ENCODE peak calls at places on chromosomes 16 and 17, in nine cellular contexts. One of them, this sample, is unnamed.

GRCh38 chr16:89645122-89645521 is 12.4 kb downstream of the CHMP1A start:
- DNase-seq in neural progenitor cell: no peak
- DNase-seq in GM23338: no peak
- DNase-seq in HCT116: no peak
- DNase-seq in OCI-LY7: no peak
- DNase-seq in GM23248: no peak
- DNase-seq in PC-3: no peak
- DNase-seq in hepatocyte: no peak
- DNase-seq in SK-N-SH: no peak
- DNase-seq in this sample: no peak

GRCh38 chr16:24635900-24636610 is 93.4 kb upstream of the TNRC6A start:
- DNase-seq in neural progenitor cell: no peak
- DNase-seq in GM23338: no peak
- DNase-seq in HCT116: no peak
- DNase-seq in OCI-LY7: no peak
- DNase-seq in GM23248: peak
- DNase-seq in PC-3: peak
- DNase-seq in hepatocyte: peak
- DNase-seq in SK-N-SH: peak
- DNase-seq in this sample: no peak

GRCh38 chr17:44318077-44318892 is 6.3 kb downstream of the SLC25A39 start:
- DNase-seq in neural progenitor cell: no peak
- DNase-seq in GM23338: no peak
- DNase-seq in HCT116: no peak
- DNase-seq in OCI-LY7: no peak
- DNase-seq in GM23248: no peak
- DNase-seq in PC-3: no peak
- DNase-seq in hepatocyte: no peak
- DNase-seq in SK-N-SH: peak
- DNase-seq in this sample: no peak

GRCh38 chr16:17469011-17469741 is 1.6 kb downstream of the XYLT1 start:
- DNase-seq in neural progenitor cell: peak
- DNase-seq in GM23338: no peak
- DNase-seq in HCT116: no peak
- DNase-seq in OCI-LY7: peak
- DNase-seq in GM23248: peak
- DNase-seq in PC-3: no peak
- DNase-seq in hepatocyte: no peak
- DNase-seq in SK-N-SH: peak
- DNase-seq in this sample: peak

GRCh38 chr17:46020023-46020735 is 21.1 kb downstream of the STH start:
- DNase-seq in neural progenitor cell: no peak
- DNase-seq in GM23338: no peak
- DNase-seq in HCT116: no peak
- DNase-seq in OCI-LY7: no peak
- DNase-seq in GM23248: no peak
- DNase-seq in PC-3: no peak
- DNase-seq in hepatocyte: no peak
- DNase-seq in SK-N-SH: no peak
- DNase-seq in this sample: no peak

GRCh38 chr17:61409301-61410099 is 9.9 kb downstream of the TBX2 start:
- DNase-seq in neural progenitor cell: peak
- DNase-seq in GM23338: peak
- DNase-seq in HCT116: peak
- DNase-seq in OCI-LY7: no peak
- DNase-seq in GM23248: peak
- DNase-seq in PC-3: peak
- DNase-seq in hepatocyte: peak
- DNase-seq in SK-N-SH: peak
- DNase-seq in this sample: peak

GRCh38 chr16:15948532-15949209 is 745 bp upstream of the ABCC1 start:
- DNase-seq in neural progenitor cell: no peak
- DNase-seq in GM23338: no peak
- DNase-seq in HCT116: no peak
- DNase-seq in OCI-LY7: peak
- DNase-seq in GM23248: no peak
- DNase-seq in PC-3: no peak
- DNase-seq in hepatocyte: no peak
- DNase-seq in SK-N-SH: no peak
- DNase-seq in this sample: peak

GRCh38 chr17:41593306-41594095 is 6.8 kb upstream of the KRT14 start:
- DNase-seq in neural progenitor cell: no peak
- DNase-seq in GM23338: no peak
- DNase-seq in HCT116: no peak
- DNase-seq in OCI-LY7: no peak
- DNase-seq in GM23248: no peak
- DNase-seq in PC-3: no peak
- DNase-seq in hepatocyte: no peak
- DNase-seq in SK-N-SH: no peak
- DNase-seq in this sample: no peak

GRCh38 chr16:46688101-46688656 is 799 bp downstream of the VPS35 start:
- DNase-seq in neural progenitor cell: no peak
- DNase-seq in GM23338: no peak
- DNase-seq in HCT116: no peak
- DNase-seq in OCI-LY7: no peak
- DNase-seq in GM23248: no peak
- DNase-seq in PC-3: peak
- DNase-seq in hepatocyte: no peak
- DNase-seq in SK-N-SH: no peak
- DNase-seq in this sample: no peak

GRCh38 chr17:56317351-56318208 is 164.3 kb downstream of the ANKFN1 start:
- DNase-seq in neural progenitor cell: no peak
- DNase-seq in GM23338: no peak
- DNase-seq in HCT116: no peak
- DNase-seq in OCI-LY7: no peak
- DNase-seq in GM23248: no peak
- DNase-seq in PC-3: no peak
- DNase-seq in hepatocyte: no peak
- DNase-seq in SK-N-SH: no peak
- DNase-seq in this sample: no peak

GRCh38 chr17:28553000-28553505 is 629 bp upstream of the UNC119 start:
- DNase-seq in neural progenitor cell: no peak
- DNase-seq in GM23338: no peak
- DNase-seq in HCT116: no peak
- DNase-seq in OCI-LY7: no peak
- DNase-seq in GM23248: no peak
- DNase-seq in PC-3: no peak
- DNase-seq in hepatocyte: no peak
- DNase-seq in SK-N-SH: no peak
- DNase-seq in this sample: no peak

GRCh38 chr16:49811630-49812334 is 44.1 kb downstream of the ZNF423 start:
- DNase-seq in neural progenitor cell: peak
- DNase-seq in GM23338: peak
- DNase-seq in HCT116: no peak
- DNase-seq in OCI-LY7: no peak
- DNase-seq in GM23248: no peak
- DNase-seq in PC-3: no peak
- DNase-seq in hepatocyte: peak
- DNase-seq in SK-N-SH: peak
- DNase-seq in this sample: no peak
- TF ChIP-seq EZH2phosphoT487 in neural progenitor cell: no peak
- TF ChIP-seq EZH2phosphoT487 in GM23338: no peak
- TF ChIP-seq EZH2phosphoT487 in HCT116: no peak
- TF ChIP-seq EZH2phosphoT487 in OCI-LY7: no peak
- TF ChIP-seq EZH2phosphoT487 in GM23248: no peak
- TF ChIP-seq EZH2phosphoT487 in PC-3: no peak
- TF ChIP-seq EZH2phosphoT487 in hepatocyte: no peak
- TF ChIP-seq EZH2phosphoT487 in SK-N-SH: no peak
- TF ChIP-seq EZH2phosphoT487 in this sample: no peak

GRCh38 chr16:10980811-10981210 is 36.4 kb downstream of the CLEC16A start:
- DNase-seq in neural progenitor cell: no peak
- DNase-seq in GM23338: no peak
- DNase-seq in HCT116: no peak
- DNase-seq in OCI-LY7: no peak
- DNase-seq in GM23248: no peak
- DNase-seq in PC-3: no peak
- DNase-seq in hepatocyte: no peak
- DNase-seq in SK-N-SH: no peak
- DNase-seq in this sample: no peak
- TF ChIP-seq EZH2phosphoT487 in neural progenitor cell: no peak
- TF ChIP-seq EZH2phosphoT487 in GM23338: no peak
- TF ChIP-seq EZH2phosphoT487 in HCT116: no peak
- TF ChIP-seq EZH2phosphoT487 in OCI-LY7: no peak
- TF ChIP-seq EZH2phosphoT487 in GM23248: no peak
- TF ChIP-seq EZH2phosphoT487 in PC-3: no peak
- TF ChIP-seq EZH2phosphoT487 in hepatocyte: no peak
- TF ChIP-seq EZH2phosphoT487 in SK-N-SH: no peak
- TF ChIP-seq EZH2phosphoT487 in this sample: no peak

GRCh38 chr16:80996688-80997138 is 10.0 kb downstream of the CMC2 start:
- DNase-seq in neural progenitor cell: no peak
- DNase-seq in GM23338: no peak
- DNase-seq in HCT116: no peak
- DNase-seq in OCI-LY7: no peak
- DNase-seq in GM23248: no peak
- DNase-seq in PC-3: no peak
- DNase-seq in hepatocyte: no peak
- DNase-seq in SK-N-SH: no peak
- DNase-seq in this sample: no peak

GRCh38 chr16:81000873-81001272 is 5.8 kb downstream of the CMC2 start:
- DNase-seq in neural progenitor cell: no peak
- DNase-seq in GM23338: no peak
- DNase-seq in HCT116: no peak
- DNase-seq in OCI-LY7: no peak
- DNase-seq in GM23248: no peak
- DNase-seq in PC-3: no peak
- DNase-seq in hepatocyte: no peak
- DNase-seq in SK-N-SH: no peak
- DNase-seq in this sample: no peak

GRCh38 chr16:80994451-80994850 is 12.2 kb downstream of the CMC2 start:
- DNase-seq in neural progenitor cell: no peak
- DNase-seq in GM23338: no peak
- DNase-seq in HCT116: no peak
- DNase-seq in OCI-LY7: no peak
- DNase-seq in GM23248: peak
- DNase-seq in PC-3: peak
- DNase-seq in hepatocyte: no peak
- DNase-seq in SK-N-SH: no peak
- DNase-seq in this sample: no peak

GRCh38 chr16:80997964-80998620 is 8.6 kb downstream of the CMC2 start:
- DNase-seq in neural progenitor cell: no peak
- DNase-seq in GM23338: no peak
- DNase-seq in HCT116: no peak
- DNase-seq in OCI-LY7: no peak
- DNase-seq in GM23248: no peak
- DNase-seq in PC-3: no peak
- DNase-seq in hepatocyte: no peak
- DNase-seq in SK-N-SH: no peak
- DNase-seq in this sample: no peak

GRCh38 chr16:80997139-80997798 is 9.4 kb downstream of the CMC2 start:
- DNase-seq in neural progenitor cell: no peak
- DNase-seq in GM23338: no peak
- DNase-seq in HCT116: no peak
- DNase-seq in OCI-LY7: peak
- DNase-seq in GM23248: peak
- DNase-seq in PC-3: no peak
- DNase-seq in hepatocyte: peak
- DNase-seq in SK-N-SH: no peak
- DNase-seq in this sample: no peak
- TF ChIP-seq EZH2phosphoT487 in neural progenitor cell: no peak
- TF ChIP-seq EZH2phosphoT487 in GM23338: no peak
- TF ChIP-seq EZH2phosphoT487 in HCT116: no peak
- TF ChIP-seq EZH2phosphoT487 in OCI-LY7: no peak
- TF ChIP-seq EZH2phosphoT487 in GM23248: no peak
- TF ChIP-seq EZH2phosphoT487 in PC-3: no peak
- TF ChIP-seq EZH2phosphoT487 in hepatocyte: no peak
- TF ChIP-seq EZH2phosphoT487 in SK-N-SH: no peak
- TF ChIP-seq EZH2phosphoT487 in this sample: no peak

GRCh38 chr16:57235128-57236092 is 9.6 kb upstream of the ARL2BP start:
- DNase-seq in neural progenitor cell: no peak
- DNase-seq in GM23338: no peak
- DNase-seq in HCT116: no peak
- DNase-seq in OCI-LY7: peak
- DNase-seq in GM23248: peak
- DNase-seq in PC-3: peak
- DNase-seq in hepatocyte: peak
- DNase-seq in SK-N-SH: no peak
- DNase-seq in this sample: no peak

GRCh38 chr16:57234707-57235092 is 10.4 kb upstream of the ARL2BP start:
- DNase-seq in neural progenitor cell: no peak
- DNase-seq in GM23338: no peak
- DNase-seq in HCT116: no peak
- DNase-seq in OCI-LY7: no peak
- DNase-seq in GM23248: no peak
- DNase-seq in PC-3: no peak
- DNase-seq in hepatocyte: no peak
- DNase-seq in SK-N-SH: no peak
- DNase-seq in this sample: no peak

GRCh38 chr16:57229079-57229478 is 16.0 kb upstream of the ARL2BP start:
- DNase-seq in neural progenitor cell: no peak
- DNase-seq in GM23338: no peak
- DNase-seq in HCT116: no peak
- DNase-seq in OCI-LY7: no peak
- DNase-seq in GM23248: no peak
- DNase-seq in PC-3: no peak
- DNase-seq in hepatocyte: no peak
- DNase-seq in SK-N-SH: no peak
- DNase-seq in this sample: no peak

GRCh38 chr16:57233944-57234706 is 10.9 kb upstream of the ARL2BP start:
- DNase-seq in neural progenitor cell: no peak
- DNase-seq in GM23338: no peak
- DNase-seq in HCT116: no peak
- DNase-seq in OCI-LY7: no peak
- DNase-seq in GM23248: no peak
- DNase-seq in PC-3: no peak
- DNase-seq in hepatocyte: no peak
- DNase-seq in SK-N-SH: no peak
- DNase-seq in this sample: no peak

GRCh38 chr16:57231821-57232350 is 13.2 kb upstream of the ARL2BP start:
- DNase-seq in neural progenitor cell: no peak
- DNase-seq in GM23338: no peak
- DNase-seq in HCT116: no peak
- DNase-seq in OCI-LY7: no peak
- DNase-seq in GM23248: no peak
- DNase-seq in PC-3: no peak
- DNase-seq in hepatocyte: no peak
- DNase-seq in SK-N-SH: no peak
- DNase-seq in this sample: no peak
- TF ChIP-seq EZH2phosphoT487 in neural progenitor cell: no peak
- TF ChIP-seq EZH2phosphoT487 in GM23338: no peak
- TF ChIP-seq EZH2phosphoT487 in HCT116: no peak
- TF ChIP-seq EZH2phosphoT487 in OCI-LY7: no peak
- TF ChIP-seq EZH2phosphoT487 in GM23248: no peak
- TF ChIP-seq EZH2phosphoT487 in PC-3: no peak
- TF ChIP-seq EZH2phosphoT487 in hepatocyte: no peak
- TF ChIP-seq EZH2phosphoT487 in SK-N-SH: no peak
- TF ChIP-seq EZH2phosphoT487 in this sample: no peak

This sample was measured in MM.1S.